ENCODE peak calls at places on chromosomes 2 and 18, in six cellular contexts. Y, R, H, Q, L and B are unnamed samples.

GRCh38 chr2:186129767-186130581 is 356.1 kb upstream of the ZC3H15 start:
- DNase-seq in Q (no peak), L (no peak), H (peak; percentile 75), R (no peak), Y (no peak), B (peak; percentile 90)

GRCh38 chr2:45415534-45416123 is 195.4 kb downstream of the SRBD1 start:
- DNase-seq in H (no peak), Q (no peak), R (no peak), L (no peak), Y (no peak), B (no peak)

GRCh38 chr2:97957432-97958183 is 38.1 kb downstream of the TMEM131 start:
- DNase-seq in Y (no peak), H (no peak), R (no peak), Q (no peak), L (no peak), B (no peak)

GRCh38 chr2:195364015-195364965 is 292.7 kb upstream of the SLC39A10 start:
- DNase-seq in Q (no peak), Y (no peak), L (no peak), R (no peak), H (no peak), B (peak; percentile 61)

GRCh38 chr2:15800489-15801329 is 139.6 kb upstream of the MYCN start:
- DNase-seq in R (no peak), Q (no peak), Y (no peak), L (peak; percentile 23), H (peak; percentile 68), B (no peak)

GRCh38 chr2:74816540-74817331 is 17.2 kb upstream of the HK2 start:
- DNase-seq in Y (no peak), R (no peak), H (peak; percentile 92), L (peak; percentile 76), Q (no peak), B (no peak)

GRCh38 chr2:40118622-40119021 is 333.3 kb downstream of the SLC8A1 start:
- DNase-seq in Y (no peak), L (no peak), H (no peak), R (no peak), Q (no peak), B (no peak)

GRCh38 chr2:62934501-62934900 is 116.1 kb upstream of the OTX1 start:
- DNase-seq in R (no peak), Q (no peak), H (no peak), Y (no peak), L (peak; percentile 40), B (no peak)

GRCh38 chr18:59051470-59052165 is 88.1 kb upstream of the SEC11C start:
- DNase-seq in L (no peak), Q (no peak), R (no peak), H (no peak), Y (no peak), B (no peak)

GRCh38 chr2:29616569-29616968 is 304.8 kb downstream of the ALK start:
- DNase-seq in L (no peak), H (no peak), Y (no peak), Q (no peak), R (no peak), B (no peak)

GRCh38 chr18:41695441-41695840 is 259.6 kb upstream of the PIK3C3 start:
- DNase-seq in H (no peak), L (no peak), Y (no peak), R (no peak), Q (no peak), B (peak; percentile 56)

GRCh38 chr2:40256649-40257048 is 195.2 kb downstream of the SLC8A1 start:
- DNase-seq in R (peak; percentile 11), Q (no peak), H (peak; percentile 12), Y (no peak), L (peak; percentile 24), B (peak; percentile 12)

GRCh38 chr18:489244-490023 is 11.1 kb downstream of the COLEC12 start:
- DNase-seq in Y (no peak), L (no peak), Q (no peak), R (no peak), H (no peak), B (no peak)

GRCh38 chr18:50038448-50038847 is 156.5 kb downstream of the MYO5B start:
- DNase-seq in L (peak; percentile 11), Q (no peak), Y (no peak), R (no peak), H (no peak), B (peak; percentile 63)

GRCh38 chr18:73462092-73462491 is 594.3 kb upstream of the NETO1 start:
- DNase-seq in Y (no peak), R (no peak), Q (no peak), H (no peak), L (no peak), B (no peak)

GRCh38 chr2:104768694-104769093 is 85.2 kb upstream of the POU3F3 start:
- DNase-seq in L (no peak), Y (no peak), Q (no peak), H (no peak), R (no peak), B (no peak)

GRCh38 chr2:53490659-53491058 is 276.9 kb upstream of the CHAC2 start:
- DNase-seq in Y (no peak), H (no peak), Q (no peak), R (no peak), L (no peak), B (no peak)

GRCh38 chr2:219076253-219076652 is 15.5 kb upstream of the IHH start:
- DNase-seq in L (peak; percentile 76), Y (no peak), H (no peak), Q (no peak), R (no peak), B (no peak)

GRCh38 chr2:219073413-219074129 is 12.8 kb upstream of the IHH start:
- DNase-seq in H (peak; percentile 80), Y (peak; percentile 27), R (peak; percentile 26), L (peak; percentile 77), Q (no peak), B (peak; percentile 23)

GRCh38 chr2:219078126-219078525 is 17.4 kb upstream of the IHH start:
- DNase-seq in Q (no peak), R (no peak), H (no peak), Y (no peak), L (no peak), B (no peak)

GRCh38 chr2:219071189-219071816 is 10.6 kb upstream of the IHH start:
- DNase-seq in Q (no peak), L (no peak), R (no peak), Y (no peak), H (peak; percentile 91), B (no peak)

GRCh38 chr2:219072741-219073140 is 12.0 kb upstream of the IHH start:
- DNase-seq in H (no peak), Q (no peak), R (no peak), L (no peak), Y (no peak), B (no peak)
- TF ChIP-seq MYC in H (no peak), Q (no peak), R (no peak), L (no peak), Y (no peak), B (no peak)

GRCh38 chr2:120108749-120109148 is 95.9 kb downstream of the EPB41L5 start:
- DNase-seq in Q (no peak), Y (no peak), R (no peak), L (no peak), H (no peak), B (peak; percentile 43)

GRCh38 chr2:120110062-120110362 is 97.1 kb downstream of the EPB41L5 start:
- DNase-seq in Y (no peak), Q (no peak), R (no peak), H (no peak), L (no peak), B (no peak)

GRCh38 chr2:120109186-120110061 is 96.5 kb downstream of the EPB41L5 start:
- DNase-seq in L (peak; percentile 81), R (peak; percentile 33), Q (peak; percentile 19), Y (peak; percentile 9), H (peak; percentile 55), B (peak; percentile 64)

GRCh38 chr2:120110507-120110906 is 97.6 kb downstream of the EPB41L5 start:
- DNase-seq in Y (no peak), Q (no peak), R (no peak), L (peak; percentile 87), H (no peak), B (no peak)

GRCh38 chr2:120108049-120108448 is 95.2 kb downstream of the EPB41L5 start:
- DNase-seq in L (no peak), H (no peak), Q (no peak), Y (no peak), R (no peak), B (peak; percentile 97)
- TF ChIP-seq MYC in L (no peak), H (no peak), Q (no peak), Y (no peak), R (no peak), B (no peak)

GRCh38 chr2:137467246-137467862 is 496.9 kb upstream of the HNMT start:
- DNase-seq in R (peak; percentile 3), Q (peak; percentile 1), H (peak; percentile 23), L (peak; percentile 49), Y (no peak), B (peak; percentile 3)
- TF ChIP-seq MYC in R (no peak), Q (no peak), H (no peak), L (no peak), Y (no peak), B (no peak)

DNA sequence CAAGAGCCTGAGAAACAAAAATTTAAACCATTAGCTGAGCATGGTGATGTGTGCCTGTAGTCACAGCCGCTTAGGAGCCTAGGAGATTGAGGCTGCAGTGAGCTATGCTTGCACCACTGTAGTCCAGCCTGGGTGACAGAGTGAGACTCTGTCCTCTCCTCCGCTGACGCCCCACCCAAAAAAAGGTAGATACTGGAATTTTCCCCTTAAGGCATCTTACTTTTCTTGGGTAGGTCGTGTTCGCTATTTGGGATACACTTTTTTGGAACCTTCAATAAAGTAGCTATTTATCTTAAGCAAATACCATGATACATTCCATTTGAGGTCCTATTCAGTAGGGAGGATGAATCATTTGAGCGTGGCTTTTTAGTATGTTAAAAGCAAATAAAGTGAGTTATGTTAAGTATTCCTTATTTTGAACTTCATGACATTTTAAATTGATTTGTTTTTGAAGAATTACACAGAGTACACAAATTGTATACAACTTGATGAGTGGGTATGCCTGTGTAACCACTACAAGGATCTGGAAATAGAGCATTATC is 38.7 kb downstream of the RALBP1 start:
- DNase-seq in Q (no peak), R (peak; percentile 33), L (no peak), Y (no peak), H (peak; percentile 72), B (no peak)
- TF ChIP-seq MYC in Q (no peak), R (no peak), L (no peak), Y (no peak), H (no peak), B (no peak)

GRCh38 chr2:138922973-138923563 is 142.9 kb upstream of the NXPH2 start:
- DNase-seq in L (peak; percentile 36), H (peak; percentile 40), R (no peak), Y (no peak), Q (no peak), B (peak; percentile 15)
- TF ChIP-seq MYC in L (no peak), H (no peak), R (no peak), Y (no peak), Q (no peak), B (no peak)